ENCODE peak calls at places on chromosomes 16 and 17, in ten cellular contexts. M is cardiac muscle cell, H is HCT116, B is thoracic aorta, D is Calu3, S is AG04450, G is OCI-LY7, R is RWPE1, O is K562, I is chondrocyte. X is an unnamed sample.

GRCh38 chr16:56477096-56477878 is 25.9 kb downstream of the OGFOD1 start:
- DNase-seq in M (no peak), H (peak), B (peak), D (no peak), S (peak), G (no peak), R (peak), O (peak), I (no peak), X (peak)

GRCh38 chr16:70341600-70341999 is 5.1 kb upstream of the DDX19A start:
- DNase-seq in M (no peak), H (no peak), B (no peak), D (no peak), S (no peak), G (peak), R (no peak), O (no peak), I (no peak), X (no peak)

GRCh38 chr17:31470592-31470991 is 79.1 kb downstream of the RAB11FIP4 start:
- DNase-seq in M (no peak), H (no peak), B (no peak), D (no peak), S (no peak), G (no peak), R (no peak), O (no peak), I (no peak), X (no peak)

GRCh38 chr17:63841350-63842172 is 924 bp downstream of the SMARCD2 start:
- DNase-seq in M (peak), H (no peak), B (no peak), D (no peak), S (no peak), G (peak), R (no peak), O (no peak), I (no peak), X (peak)

GRCh38 chr17:71632328-71632727 is 488.5 kb upstream of the SOX9 start:
- DNase-seq in M (no peak), H (peak), B (no peak), D (peak), S (no peak), G (no peak), R (peak), O (no peak), I (no peak), X (peak)

GRCh38 chr17:5892897-5893656 is 177.1 kb upstream of the WSCD1 start:
- DNase-seq in M (no peak), H (no peak), B (no peak), D (no peak), S (no peak), G (no peak), R (no peak), O (no peak), I (no peak), X (no peak)

GRCh38 chr17:19337712-19338023 is 24.9 kb downstream of the B9D1 start:
- DNase-seq in M (no peak), H (no peak), B (no peak), D (no peak), S (no peak), G (no peak), R (no peak), O (no peak), I (no peak), X (no peak)

GRCh38 chr17:55722742-55723487 is at the start of gene TMEM100:
- DNase-seq in M (no peak), H (no peak), B (no peak), D (no peak), S (peak), G (no peak), R (no peak), O (peak), I (no peak), X (peak)

GRCh38 chr17:81391964-81392908 is 3.0 kb upstream of the BAHCC1 start:
- DNase-seq in M (peak), H (no peak), B (no peak), D (no peak), S (no peak), G (no peak), R (no peak), O (no peak), I (no peak), X (peak)

GRCh38 chr16:66382171-66382965 is 15.9 kb downstream of the CDH5 start:
- DNase-seq in M (no peak), H (no peak), B (no peak), D (no peak), S (peak), G (no peak), R (peak), O (no peak), I (no peak), X (peak)

GRCh38 chr16:15961060-15961511 is 11.7 kb downstream of the ABCC1 start:
- DNase-seq in M (no peak), H (no peak), B (no peak), D (no peak), S (no peak), G (peak), R (no peak), O (no peak), I (no peak), X (no peak)

GRCh38 chr17:81566461-81567126 is 14.4 kb upstream of the FAAP100 start:
- DNase-seq in M (no peak), H (peak), B (peak), D (peak), S (peak), G (no peak), R (peak), O (no peak), I (no peak), X (peak)

GRCh38 chr16:5350118-5350517 is 252.5 kb upstream of the EEF2KMT start:
- DNase-seq in M (no peak), H (no peak), B (no peak), D (no peak), S (no peak), G (no peak), R (no peak), O (no peak), I (no peak), X (no peak)

GRCh38 chr17:4908301-4908700 is 5.4 kb upstream of the CHRNE start:
- DNase-seq in M (no peak), H (no peak), B (no peak), D (no peak), S (no peak), G (no peak), R (peak), O (no peak), I (peak), X (peak)

GRCh38 chr17:15446036-15446435 is 21.4 kb downstream of the CDRT4 start:
- DNase-seq in M (no peak), H (no peak), B (no peak), D (no peak), S (no peak), G (no peak), R (no peak), O (peak), I (no peak), X (no peak)

GRCh38 chr17:81898029-81898866 is 3.8 kb upstream of the NPB start:
- DNase-seq in M (no peak), H (peak), B (no peak), D (no peak), S (no peak), G (no peak), R (peak), O (no peak), I (no peak), X (peak)

GRCh38 chr17:10063730-10064221 is 134.6 kb downstream of the GAS7 start:
- DNase-seq in M (no peak), H (no peak), B (no peak), D (no peak), S (no peak), G (no peak), R (no peak), O (no peak), I (no peak), X (no peak)

GRCh38 chr16:20720251-20720650 is 21.4 kb downstream of the THUMPD1 start:
- DNase-seq in M (no peak), H (no peak), B (no peak), D (no peak), S (no peak), G (no peak), R (no peak), O (no peak), I (no peak), X (no peak)

GRCh38 chr17:17751489-17751995 is 70.3 kb downstream of the RAI1 start:
- DNase-seq in M (no peak), H (no peak), B (no peak), D (no peak), S (no peak), G (peak), R (no peak), O (no peak), I (no peak), X (no peak)

GRCh38 chr16:86033971-86034370 is 135.0 kb downstream of the IRF8 start:
- DNase-seq in M (no peak), H (no peak), B (no peak), D (no peak), S (no peak), G (no peak), R (no peak), O (no peak), I (peak), X (no peak)

GRCh38 chr16:21100447-21100846 is 50.2 kb downstream of the DNAH3 start:
- DNase-seq in M (no peak), H (peak), B (no peak), D (peak), S (peak), G (no peak), R (peak), O (no peak), I (no peak), X (peak)

GRCh38 chr16:31712064-31712540 is 161.5 kb upstream of the ZNF267 start:
- DNase-seq in M (no peak), H (no peak), B (no peak), D (no peak), S (no peak), G (no peak), R (no peak), O (no peak), I (no peak), X (no peak)

GRCh38 chr16:31710134-31710533 is 163.5 kb upstream of the ZNF267 start:
- DNase-seq in M (no peak), H (no peak), B (no peak), D (no peak), S (no peak), G (no peak), R (no peak), O (no peak), I (no peak), X (no peak)

GRCh38 chr16:31711344-31711845 is 162.2 kb upstream of the ZNF267 start:
- DNase-seq in M (no peak), H (no peak), B (no peak), D (no peak), S (no peak), G (no peak), R (no peak), O (no peak), I (no peak), X (no peak)

GRCh38 chr16:31709181-31709580 is 164.4 kb upstream of the ZNF267 start:
- DNase-seq in M (no peak), H (no peak), B (no peak), D (no peak), S (no peak), G (no peak), R (no peak), O (no peak), I (no peak), X (no peak)

GRCh38 chr16:31710880-31711279 is 162.7 kb upstream of the ZNF267 start:
- DNase-seq in M (no peak), H (no peak), B (no peak), D (no peak), S (no peak), G (no peak), R (no peak), O (no peak), I (no peak), X (no peak)
- TF ChIP-seq CTCF in M (no peak), H (no peak), B (no peak), D (no peak), S (no peak), G (no peak), R (no peak), O (no peak), I (no peak), X (no peak)

DNA sequence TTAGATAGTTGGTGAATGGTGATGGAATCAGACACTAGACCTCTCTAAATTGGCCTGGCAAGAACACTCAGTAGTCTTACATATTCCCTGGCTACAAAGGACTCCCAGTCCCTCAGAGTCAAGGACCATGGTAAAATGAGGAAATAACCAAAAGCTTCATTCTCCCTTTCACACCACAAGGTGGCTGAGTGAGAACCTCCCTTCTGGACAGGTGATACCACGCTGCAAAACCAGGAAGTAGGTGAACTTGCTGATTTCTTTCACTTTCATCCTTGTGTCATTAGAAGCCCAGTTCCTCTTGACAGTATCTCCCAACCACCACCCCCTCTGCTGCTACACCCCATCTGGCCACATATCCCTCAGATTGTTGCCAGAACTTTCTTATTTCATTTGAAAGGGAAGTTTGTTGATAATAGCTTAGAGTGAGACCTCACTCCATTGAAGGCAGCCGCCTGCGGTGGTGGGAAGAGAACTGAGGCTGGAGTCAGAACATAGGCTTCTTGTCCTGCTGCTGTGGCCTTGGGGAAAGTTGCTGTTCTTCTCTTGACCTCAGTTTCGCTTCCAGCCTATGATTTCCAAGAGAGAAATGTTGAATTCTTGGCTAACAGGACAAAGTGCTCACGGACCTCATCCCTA is 290.6 kb upstream of the CCL2 start:
- DNase-seq in M (no peak), H (no peak), B (no peak), D (peak), S (no peak), G (peak), R (no peak), O (peak), I (no peak), X (no peak)
- TF ChIP-seq CTCF in M (no peak), H (no peak), B (no peak), D (no peak), S (no peak), G (peak), R (no peak), O (peak), I (no peak), X (no peak)

DNA sequence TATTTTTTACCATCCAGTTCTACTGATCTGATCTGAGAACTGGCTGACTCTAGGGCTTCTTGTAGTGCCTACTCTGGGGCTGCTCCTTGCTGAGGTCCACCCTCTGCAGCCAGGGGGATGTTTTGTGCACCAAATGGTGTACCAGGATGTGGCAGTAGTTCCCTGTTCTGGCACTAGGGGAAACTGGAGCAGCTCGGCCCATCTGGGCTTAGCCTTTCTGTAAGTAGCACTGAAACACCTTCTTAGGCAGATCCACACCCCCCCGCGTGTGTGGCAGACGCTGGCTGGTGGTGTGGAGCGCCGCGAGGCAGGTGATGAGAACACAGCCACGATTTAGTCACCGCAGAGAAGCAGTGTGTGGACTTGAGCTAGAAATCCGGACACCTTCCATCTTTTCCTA is 17.0 kb downstream of the DUSP14 start:
- DNase-seq in M (peak), H (peak), B (no peak), D (peak), S (no peak), G (peak), R (peak), O (peak), I (no peak), X (peak)
- TF ChIP-seq CTCF in M (peak), H (peak), B (peak), D (peak), S (peak), G (peak), R (peak), O (peak), I (peak), X (peak)

GRCh38 chr17:49365667-49366066 is 3.6 kb upstream of the ZNF652 start:
- DNase-seq in M (peak), H (peak), B (no peak), D (peak), S (no peak), G (peak), R (no peak), O (no peak), I (no peak), X (peak)
- TF ChIP-seq CTCF in M (no peak), H (peak), B (no peak), D (no peak), S (no peak), G (peak), R (no peak), O (peak), I (peak), X (peak)

GRCh38 chr17:75877752-75878173 is 618 bp downstream of the TRIM47 start:
- DNase-seq in M (peak), H (no peak), B (no peak), D (peak), S (no peak), G (peak), R (peak), O (peak), I (peak), X (peak)

GRCh38 chr17:75876938-75877751 is 1.2 kb downstream of the TRIM47 start:
- DNase-seq in M (no peak), H (peak), B (peak), D (peak), S (peak), G (peak), R (peak), O (no peak), I (peak), X (peak)

GRCh38 chr17:75876190-75876937 is 2.0 kb downstream of the TRIM47 start:
- DNase-seq in M (no peak), H (peak), B (no peak), D (peak), S (no peak), G (peak), R (peak), O (no peak), I (peak), X (no peak)

GRCh38 chr17:75875940-75876189 is 2.5 kb downstream of the TRIM47 start:
- DNase-seq in M (no peak), H (no peak), B (no peak), D (no peak), S (no peak), G (no peak), R (peak), O (no peak), I (no peak), X (no peak)

DNA sequence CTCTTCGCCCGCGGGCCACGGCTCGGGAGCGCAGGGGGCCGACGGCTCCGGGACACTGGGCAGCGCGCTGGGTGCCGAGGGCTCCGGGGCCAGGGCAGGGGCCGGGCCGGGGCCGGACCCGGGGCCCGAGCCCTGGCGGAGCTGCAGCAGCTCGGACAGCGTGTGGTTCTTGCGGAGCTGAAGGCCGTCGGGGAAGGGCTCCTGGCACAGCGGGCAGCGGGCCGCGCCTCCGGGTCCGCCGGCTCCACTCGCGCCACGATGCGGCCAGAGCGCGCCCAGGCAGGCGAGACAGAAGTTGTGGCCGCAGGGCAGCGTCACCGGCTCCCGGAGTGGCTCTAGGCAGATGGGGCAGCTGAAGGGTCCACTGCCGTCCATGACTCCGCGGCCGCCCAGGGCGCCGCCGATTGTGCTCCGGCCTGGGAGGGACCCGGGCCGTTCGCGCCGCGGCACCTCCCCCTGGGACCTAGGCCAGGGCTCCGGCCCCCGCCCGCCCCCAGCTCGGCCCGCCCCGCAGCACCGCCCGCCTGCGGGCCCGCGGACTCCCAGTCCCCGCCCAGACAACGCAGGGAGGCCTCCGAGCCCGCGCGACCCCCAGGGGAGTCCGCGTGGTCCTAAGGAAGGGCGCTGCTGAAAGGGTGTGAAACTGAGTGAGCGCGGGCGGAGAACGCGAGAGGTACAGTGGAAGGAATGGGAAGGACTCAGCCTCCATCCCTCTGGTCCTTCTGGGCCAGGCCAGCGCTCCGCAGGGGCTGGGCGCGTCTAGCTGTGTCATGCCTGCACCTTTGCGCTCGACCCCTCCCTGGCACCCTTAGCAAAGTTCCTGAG is at the start of gene TRIM47:
- DNase-seq in M (peak), H (no peak), B (no peak), D (peak), S (no peak), G (no peak), R (peak), O (peak), I (peak), X (no peak)
- TF ChIP-seq CTCF in M (peak), H (peak), B (peak), D (no peak), S (peak), G (peak), R (peak), O (peak), I (peak), X (peak)

GRCh38 chr17:7852919-7853692 is 1.8 kb upstream of the TMEM88 start:
- DNase-seq in M (no peak), H (no peak), B (no peak), D (no peak), S (no peak), G (no peak), R (no peak), O (no peak), I (peak), X (no peak)

GRCh38 chr17:7852262-7852670 is 2.6 kb upstream of the TMEM88 start:
- DNase-seq in M (no peak), H (no peak), B (no peak), D (no peak), S (no peak), G (no peak), R (no peak), O (no peak), I (peak), X (no peak)

GRCh38 chr17:7854078-7854777 is 638 bp upstream of the TMEM88 start:
- DNase-seq in M (no peak), H (no peak), B (no peak), D (no peak), S (no peak), G (no peak), R (no peak), O (no peak), I (peak), X (no peak)

GRCh38 chr17:7854851-7855642 is at the start of gene TMEM88:
- DNase-seq in M (peak), H (no peak), B (no peak), D (no peak), S (no peak), G (no peak), R (no peak), O (no peak), I (no peak), X (no peak)

GRCh38 chr17:7853693-7854043 is 1.2 kb upstream of the TMEM88 start:
- DNase-seq in M (no peak), H (no peak), B (no peak), D (no peak), S (no peak), G (no peak), R (no peak), O (no peak), I (peak), X (no peak)
- TF ChIP-seq CTCF in M (no peak), H (no peak), B (no peak), D (no peak), S (no peak), G (no peak), R (no peak), O (no peak), I (no peak), X (no peak)